ENCODE peak calls at places on chromosomes 2 and 18, in five cellular contexts. One of them, this sample, is unnamed.

GRCh38 chr2:166518634-166519390 is 24.8 kb upstream of the SCN7A start:
- DNase-seq in K562: no peak
- DNase-seq in sigmoid colon: no peak
- DNase-seq in stomach: no peak
- DNase-seq in transverse colon: no peak
- DNase-seq in this sample: no peak

GRCh38 chr2:78999410-78999809 is 26.1 kb upstream of the REG3G start:
- DNase-seq in K562: no peak
- DNase-seq in sigmoid colon: no peak
- DNase-seq in stomach: no peak
- DNase-seq in transverse colon: no peak
- DNase-seq in this sample: no peak

GRCh38 chr2:121293450-121294325 is 8.7 kb upstream of the TFCP2L1 start:
- DNase-seq in K562: no peak
- DNase-seq in sigmoid colon: no peak
- DNase-seq in transverse colon: peak
- DNase-seq in stomach: peak
- DNase-seq in this sample: no peak

GRCh38 chr2:239583879-239584859 is 183.3 kb upstream of the HDAC4 start:
- DNase-seq in sigmoid colon: peak
- DNase-seq in stomach: no peak
- DNase-seq in transverse colon: no peak
- DNase-seq in K562: no peak
- DNase-seq in this sample: no peak

GRCh38 chr2:232435375-232435648 is 20.6 kb upstream of the ALPI start:
- DNase-seq in sigmoid colon: no peak
- DNase-seq in transverse colon: no peak
- DNase-seq in stomach: no peak
- DNase-seq in K562: no peak
- DNase-seq in this sample: no peak

GRCh38 chr2:72562451-72563153 is 263.2 kb downstream of the EXOC6B start:
- DNase-seq in stomach: no peak
- DNase-seq in transverse colon: no peak
- DNase-seq in sigmoid colon: no peak
- DNase-seq in K562: no peak
- DNase-seq in this sample: no peak

GRCh38 chr2:128401680-128402079 is 83.0 kb upstream of the HS6ST1 start:
- DNase-seq in sigmoid colon: peak
- DNase-seq in K562: no peak
- DNase-seq in transverse colon: no peak
- DNase-seq in stomach: peak
- DNase-seq in this sample: peak

GRCh38 chr2:220614064-220614463 is 958.0 kb downstream of the EPHA4 start:
- DNase-seq in transverse colon: no peak
- DNase-seq in K562: no peak
- DNase-seq in stomach: no peak
- DNase-seq in sigmoid colon: no peak
- DNase-seq in this sample: no peak

GRCh38 chr18:62339106-62339988 is 14.2 kb downstream of the TNFRSF11A start:
- DNase-seq in K562: no peak
- DNase-seq in sigmoid colon: no peak
- DNase-seq in transverse colon: peak
- DNase-seq in stomach: no peak
- DNase-seq in this sample: no peak

GRCh38 chr2:96264086-96264485 is 1.7 kb downstream of the TMEM127 start:
- DNase-seq in K562: no peak
- DNase-seq in transverse colon: no peak
- DNase-seq in stomach: no peak
- DNase-seq in sigmoid colon: no peak
- DNase-seq in this sample: no peak

GRCh38 chr2:86038291-86039081 is 67.2 kb downstream of the POLR1A start:
- DNase-seq in K562: no peak
- DNase-seq in stomach: peak
- DNase-seq in sigmoid colon: peak
- DNase-seq in transverse colon: peak
- DNase-seq in this sample: no peak

GRCh38 chr2:102523647-102524046 is 50.6 kb downstream of the SLC9A4 start:
- DNase-seq in transverse colon: no peak
- DNase-seq in stomach: no peak
- DNase-seq in K562: no peak
- DNase-seq in sigmoid colon: no peak
- DNase-seq in this sample: no peak

GRCh38 chr2:234026111-234026510 is 24.4 kb upstream of the SPP2 start:
- DNase-seq in K562: no peak
- DNase-seq in stomach: no peak
- DNase-seq in sigmoid colon: no peak
- DNase-seq in transverse colon: no peak
- DNase-seq in this sample: no peak

GRCh38 chr2:174778479-174778962 is 14.2 kb upstream of the CHRNA1 start:
- DNase-seq in stomach: no peak
- DNase-seq in sigmoid colon: no peak
- DNase-seq in K562: no peak
- DNase-seq in transverse colon: peak
- DNase-seq in this sample: peak

GRCh38 chr2:202883987-202884675 is 12.6 kb upstream of the ICA1L start:
- DNase-seq in transverse colon: no peak
- DNase-seq in stomach: no peak
- DNase-seq in sigmoid colon: no peak
- DNase-seq in K562: peak
- DNase-seq in this sample: no peak

GRCh38 chr2:24909555-24910177 is 10.4 kb downstream of the ADCY3 start:
- DNase-seq in sigmoid colon: no peak
- DNase-seq in stomach: no peak
- DNase-seq in K562: no peak
- DNase-seq in transverse colon: peak
- DNase-seq in this sample: no peak

GRCh38 chr2:3780477-3781402 is 77.4 kb downstream of the DCDC2C start:
- DNase-seq in transverse colon: peak
- DNase-seq in K562: peak
- DNase-seq in sigmoid colon: no peak
- DNase-seq in stomach: peak
- DNase-seq in this sample: peak

GRCh38 chr2:188573453-188573852 is 281.8 kb downstream of the GULP1 start:
- DNase-seq in transverse colon: no peak
- DNase-seq in sigmoid colon: no peak
- DNase-seq in K562: no peak
- DNase-seq in stomach: no peak
- DNase-seq in this sample: no peak

GRCh38 chr2:223779877-223780276 is 57.5 kb downstream of the AP1S3 start:
- DNase-seq in K562: peak
- DNase-seq in transverse colon: no peak
- DNase-seq in sigmoid colon: no peak
- DNase-seq in stomach: no peak
- DNase-seq in this sample: no peak

GRCh38 chr18:23433360-23433759 is 19.7 kb upstream of the RIOK3 start:
- DNase-seq in stomach: peak
- DNase-seq in transverse colon: peak
- DNase-seq in sigmoid colon: no peak
- DNase-seq in K562: peak
- DNase-seq in this sample: no peak

DNA sequence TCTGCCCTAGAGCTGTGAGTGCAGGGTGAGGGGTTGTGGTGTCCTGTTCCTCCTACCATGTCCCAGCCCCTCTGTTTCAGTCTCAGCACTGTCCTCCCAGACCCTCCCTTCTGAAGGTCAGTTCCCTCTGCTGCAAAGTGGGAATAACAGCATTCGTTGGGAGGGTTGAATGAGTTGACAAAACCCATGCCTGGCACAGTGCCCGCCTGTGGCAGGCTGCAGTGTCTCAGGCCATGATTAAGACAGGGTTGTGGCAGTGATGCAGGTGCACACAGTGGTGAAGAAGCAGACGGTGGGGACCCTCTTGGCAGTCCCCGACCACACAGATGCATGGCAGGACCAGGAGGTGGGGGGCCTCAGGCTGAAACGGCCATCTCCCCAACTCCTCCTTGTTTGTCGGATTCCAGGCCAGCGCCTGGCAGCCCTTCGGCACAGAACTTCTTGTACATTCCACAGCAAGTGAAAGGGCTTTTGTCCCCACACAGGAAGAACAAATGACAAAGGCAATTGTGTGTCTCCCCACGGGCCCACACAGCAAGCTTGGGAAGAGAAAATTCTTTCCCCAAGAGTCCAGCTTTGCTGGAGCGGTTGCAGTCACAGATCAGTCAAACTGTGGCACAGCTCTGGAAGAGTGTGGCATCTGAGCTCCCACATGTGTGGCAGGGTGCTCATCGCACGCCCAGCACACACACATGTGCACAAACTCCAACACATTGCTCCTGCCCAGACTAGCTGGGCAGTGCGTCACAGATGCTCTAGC is 92.0 kb upstream of the MSH2 start:
- DNase-seq in transverse colon: peak
- DNase-seq in sigmoid colon: peak
- DNase-seq in K562: no peak
- DNase-seq in stomach: peak
- DNase-seq in this sample: peak
- TF ChIP-seq EP300 in transverse colon: no peak
- TF ChIP-seq EP300 in sigmoid colon: peak
- TF ChIP-seq EP300 in K562: no peak
- TF ChIP-seq EP300 in stomach: peak
- TF ChIP-seq EP300 in this sample: no peak

GRCh38 chr18:58311390-58311789 is 267.4 kb downstream of the NEDD4L start:
- DNase-seq in transverse colon: no peak
- DNase-seq in K562: no peak
- DNase-seq in sigmoid colon: no peak
- DNase-seq in stomach: no peak
- DNase-seq in this sample: no peak

GRCh38 chr18:58308463-58308862 is 264.4 kb downstream of the NEDD4L start:
- DNase-seq in stomach: no peak
- DNase-seq in sigmoid colon: no peak
- DNase-seq in transverse colon: no peak
- DNase-seq in K562: no peak
- DNase-seq in this sample: no peak

GRCh38 chr18:58309610-58310239 is 265.7 kb downstream of the NEDD4L start:
- DNase-seq in transverse colon: no peak
- DNase-seq in K562: no peak
- DNase-seq in sigmoid colon: no peak
- DNase-seq in stomach: no peak
- DNase-seq in this sample: peak

GRCh38 chr18:58309099-58309498 is 265.1 kb downstream of the NEDD4L start:
- DNase-seq in stomach: no peak
- DNase-seq in transverse colon: no peak
- DNase-seq in sigmoid colon: no peak
- DNase-seq in K562: no peak
- DNase-seq in this sample: peak

GRCh38 chr18:58310517-58310916 is 266.5 kb downstream of the NEDD4L start:
- DNase-seq in K562: no peak
- DNase-seq in transverse colon: peak
- DNase-seq in stomach: peak
- DNase-seq in sigmoid colon: peak
- DNase-seq in this sample: peak
- TF ChIP-seq EP300 in K562: no peak
- TF ChIP-seq EP300 in transverse colon: peak
- TF ChIP-seq EP300 in stomach: no peak
- TF ChIP-seq EP300 in sigmoid colon: peak
- TF ChIP-seq EP300 in this sample: no peak

GRCh38 chr18:9824474-9824832 is 61.3 kb upstream of the TXNDC2 start:
- DNase-seq in transverse colon: no peak
- DNase-seq in K562: no peak
- DNase-seq in stomach: no peak
- DNase-seq in sigmoid colon: peak
- DNase-seq in this sample: no peak
- TF ChIP-seq EP300 in transverse colon: no peak
- TF ChIP-seq EP300 in K562: no peak
- TF ChIP-seq EP300 in stomach: peak
- TF ChIP-seq EP300 in sigmoid colon: peak
- TF ChIP-seq EP300 in this sample: peak

GRCh38 chr18:374735-375168 is 106.9 kb upstream of the THOC1 start:
- DNase-seq in transverse colon: no peak
- DNase-seq in sigmoid colon: peak
- DNase-seq in K562: no peak
- DNase-seq in stomach: no peak
- DNase-seq in this sample: no peak

GRCh38 chr18:379665-380356 is 112.0 kb upstream of the THOC1 start:
- DNase-seq in transverse colon: no peak
- DNase-seq in stomach: no peak
- DNase-seq in K562: no peak
- DNase-seq in sigmoid colon: peak
- DNase-seq in this sample: peak

GRCh38 chr18:378039-378438 is 110.2 kb upstream of the THOC1 start:
- DNase-seq in transverse colon: no peak
- DNase-seq in sigmoid colon: peak
- DNase-seq in stomach: no peak
- DNase-seq in K562: no peak
- DNase-seq in this sample: no peak

GRCh38 chr18:377088-377487 is 109.2 kb upstream of the THOC1 start:
- DNase-seq in stomach: no peak
- DNase-seq in transverse colon: no peak
- DNase-seq in sigmoid colon: no peak
- DNase-seq in K562: no peak
- DNase-seq in this sample: no peak

GRCh38 chr18:376307-376706 is 108.5 kb upstream of the THOC1 start:
- DNase-seq in stomach: no peak
- DNase-seq in K562: no peak
- DNase-seq in sigmoid colon: peak
- DNase-seq in transverse colon: no peak
- DNase-seq in this sample: no peak
- TF ChIP-seq EP300 in stomach: no peak
- TF ChIP-seq EP300 in K562: no peak
- TF ChIP-seq EP300 in sigmoid colon: no peak
- TF ChIP-seq EP300 in transverse colon: no peak
- TF ChIP-seq EP300 in this sample: no peak

This sample was measured in upper lobe of left lung.